ENCODE peak calls at places on chromosomes 11 and 22, in ten cellular contexts. F is lung; W is mesenchymal stem cell; I is sigmoid colon; B is pancreas; R is A549; J is brain microvascular endothelial cell; E is mammary epithelial cell; G is CD4-positive, alpha-beta T cell; X is coronary artery. U is an unnamed sample.

GRCh38 chr11:83566948-83567347 is 280.8 kb upstream of the CCDC90B start:
- DNase-seq in F (no peak), W (peak; percentile 86), I (no peak), B (no peak), R (no peak), J (peak; percentile 41), E (peak; percentile 49), G (no peak), X (no peak), U (no peak)

GRCh38 chr11:101721270-101721669 is 137.5 kb upstream of the TRPC6 start:
- DNase-seq in F (no peak), W (no peak), I (no peak), B (no peak), R (peak; percentile 23), J (peak; percentile 20), E (peak; percentile 93), G (no peak), X (no peak), U (no peak)

GRCh38 chr11:106420048-106420665 is 342.7 kb downstream of the AASDHPPT start:
- DNase-seq in F (no peak), W (no peak), I (no peak), B (no peak), R (no peak), J (no peak), E (no peak), G (no peak), X (no peak), U (no peak)

GRCh38 chr11:118522571-118523072 is 4.7 kb upstream of the TTC36 start:
- DNase-seq in F (no peak), W (peak; percentile 38), I (no peak), B (no peak), R (peak; percentile 42), J (peak; percentile 14), E (peak; percentile 26), G (no peak), X (no peak), U (no peak)

GRCh38 chr11:63564785-63565350 is 1.7 kb upstream of the PLAAT2 start:
- DNase-seq in F (peak; percentile 30), W (no peak), I (no peak), B (peak; percentile 31), R (peak; percentile 82), J (no peak), E (peak; percentile 62), G (no peak), X (no peak), U (no peak)

GRCh38 chr11:12952094-12952493 is 57.0 kb upstream of the RASSF10 start:
- DNase-seq in F (no peak), W (no peak), I (no peak), B (no peak), R (no peak), J (no peak), E (no peak), G (no peak), X (no peak), U (no peak)

GRCh38 chr11:87879118-87879517 is 296.1 kb downstream of the RAB38 start:
- DNase-seq in F (no peak), W (no peak), I (no peak), B (no peak), R (no peak), J (peak; percentile 43), E (no peak), G (no peak), X (no peak), U (no peak)

GRCh38 chr11:44609028-44609782 is 43.7 kb downstream of the CD82 start:
- DNase-seq in F (no peak), W (no peak), I (no peak), B (no peak), R (no peak), J (no peak), E (no peak), G (no peak), X (no peak), U (no peak)

GRCh38 chr11:44157019-44157418 is 61.5 kb downstream of the EXT2 start:
- DNase-seq in F (no peak), W (no peak), I (no peak), B (no peak), R (no peak), J (no peak), E (no peak), G (no peak), X (no peak), U (no peak)

GRCh38 chr22:37930270-37930951 is 23.0 kb downstream of the C22orf23 start:
- DNase-seq in F (no peak), W (peak; percentile 45), I (no peak), B (no peak), R (peak; percentile 28), J (no peak), E (no peak), G (no peak), X (no peak), U (peak; percentile 21)

GRCh38 chr11:118621071-118621815 is 13.8 kb downstream of the PHLDB1 start:
- DNase-seq in F (peak; percentile 89), W (peak; percentile 94), I (peak; percentile 96), B (peak; percentile 87), R (no peak), J (peak; percentile 90), E (peak; percentile 92), G (peak; percentile 9), X (peak; percentile 96), U (peak; percentile 76)

GRCh38 chr11:3014314-3014938 is 22.3 kb upstream of the NAP1L4 start:
- DNase-seq in F (no peak), W (no peak), I (no peak), B (no peak), R (no peak), J (no peak), E (no peak), G (peak; percentile 83), X (no peak), U (no peak)

DNA sequence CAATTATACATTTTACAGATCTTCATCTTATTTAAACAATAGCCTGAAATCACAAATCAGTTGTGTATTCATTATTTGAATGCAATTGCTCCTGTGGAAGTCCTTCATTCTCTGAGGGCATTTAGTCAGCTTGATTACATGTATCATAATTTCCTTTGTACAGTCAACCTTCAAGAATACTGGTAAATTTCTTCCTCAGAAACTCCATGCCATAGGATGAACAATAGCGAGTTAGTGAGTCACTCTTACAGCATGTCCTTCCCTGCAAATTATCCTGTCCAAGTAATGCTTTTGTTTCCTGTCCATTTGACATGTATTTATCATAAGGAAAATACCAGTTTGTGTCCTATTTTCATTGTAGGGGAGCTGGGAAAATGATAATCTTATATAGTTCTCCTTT is 3.8 kb downstream of the OR10S1 start:
- DNase-seq in F (no peak), W (peak; percentile 5), I (no peak), B (no peak), R (no peak), J (peak; percentile 17), E (peak; percentile 93), G (no peak), X (no peak), U (no peak)
- H3K27ac ChIP-seq in F (no peak overlapping the region), W (no peak overlapping the region), I (no peak overlapping the region), B (no peak overlapping the region), R (no peak overlapping the region), J (no peak overlapping the region), E (peak overlapping the region; percentile 98), G (no peak overlapping the region), X (no peak overlapping the region), U (no peak overlapping the region)

GRCh38 chr11:65891180-65892136 is 985 bp downstream of the CCDC85B start:
- DNase-seq in F (no peak), W (no peak), I (peak; percentile 81), B (no peak), R (peak; percentile 52), J (no peak), E (no peak), G (no peak), X (peak; percentile 84), U (no peak)
- H3K27ac ChIP-seq in F (peak overlapping the region; percentile 98), W (peak overlapping the region; percentile 73), I (peak overlapping the region; percentile 95), B (peak overlapping the region; percentile 86), R (peak overlapping the region; percentile 96), J (peak overlapping the region; percentile 44), E (peak overlapping the region; percentile 47), G (peak overlapping the region; percentile 88), X (peak overlapping the region; percentile 87), U (peak overlapping the region; percentile 96)

GRCh38 chr11:27403195-27403594 is 40.2 kb upstream of the CCDC34 start:
- DNase-seq in F (no peak), W (no peak), I (no peak), B (no peak), R (no peak), J (no peak), E (no peak), G (no peak), X (no peak), U (no peak)

GRCh38 chr11:27404427-27404826 is 41.4 kb upstream of the CCDC34 start:
- DNase-seq in F (no peak), W (no peak), I (no peak), B (no peak), R (no peak), J (no peak), E (no peak), G (no peak), X (no peak), U (no peak)

GRCh38 chr11:27402450-27402849 is 39.4 kb upstream of the CCDC34 start:
- DNase-seq in F (no peak), W (no peak), I (no peak), B (no peak), R (no peak), J (no peak), E (no peak), G (no peak), X (no peak), U (no peak)

GRCh38 chr11:27406498-27407354 is 43.7 kb upstream of the CCDC34 start:
- DNase-seq in F (no peak), W (no peak), I (no peak), B (no peak), R (no peak), J (no peak), E (no peak), G (no peak), X (no peak), U (no peak)

GRCh38 chr11:27405134-27405533 is 42.1 kb upstream of the CCDC34 start:
- DNase-seq in F (no peak), W (no peak), I (no peak), B (no peak), R (no peak), J (no peak), E (no peak), G (no peak), X (no peak), U (no peak)
- H3K27ac ChIP-seq in F (no peak overlapping the region), W (no peak overlapping the region), I (no peak overlapping the region), B (no peak overlapping the region), R (peak overlapping the region; percentile 69), J (no peak overlapping the region), E (no peak overlapping the region), G (no peak overlapping the region), X (peak overlapping the region; percentile 17), U (no peak overlapping the region)

DNA sequence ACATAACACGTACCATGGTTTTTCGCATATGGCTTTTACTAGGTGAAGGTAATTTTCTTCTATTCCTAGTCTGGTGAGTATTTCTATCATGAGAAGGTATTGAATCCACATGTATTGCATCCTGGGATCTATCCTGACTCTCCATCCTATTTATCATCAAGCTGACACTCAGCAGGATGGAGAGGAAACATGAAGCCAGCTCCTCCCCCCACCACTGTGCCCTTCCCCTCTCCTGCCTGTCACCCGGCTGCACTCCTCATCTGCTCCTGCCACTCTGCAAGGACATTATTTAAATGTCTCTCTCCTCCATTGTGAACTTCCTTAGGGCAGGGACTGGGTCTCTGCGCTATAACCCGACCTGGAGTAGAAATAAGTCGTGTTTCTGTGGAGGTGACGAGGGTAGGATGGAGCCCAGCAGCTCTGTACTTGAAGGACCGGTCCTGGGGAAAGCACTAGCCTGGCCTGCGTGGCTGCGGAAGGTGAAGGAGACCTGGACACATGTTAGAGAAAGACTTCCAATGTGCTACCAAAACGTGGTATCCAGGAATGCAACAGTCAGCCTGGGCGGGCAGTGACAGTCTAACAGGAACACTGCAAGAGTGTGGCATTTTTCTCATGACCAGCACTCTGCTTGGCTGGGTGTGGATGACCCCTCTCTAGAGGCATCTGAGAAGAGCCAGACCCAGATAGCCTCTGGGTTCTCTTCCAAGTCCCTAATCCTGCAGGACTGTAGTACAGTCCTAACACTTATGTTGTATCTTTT is 111.2 kb downstream of the MICAL3 start:
- DNase-seq in F (no peak), W (no peak), I (peak; percentile 33), B (no peak), R (no peak), J (no peak), E (no peak), G (no peak), X (no peak), U (no peak)
- H3K27ac ChIP-seq in F (peak overlapping the region; percentile 93), W (no peak overlapping the region), I (peak overlapping the region; percentile 86), B (no peak overlapping the region), R (no peak overlapping the region), J (no peak overlapping the region), E (no peak overlapping the region), G (no peak overlapping the region), X (no peak overlapping the region), U (peak overlapping the region; percentile 39)

U was measured in substantia nigra.